ENCODE peak calls at places on chromosomes 3 and 15, in six cellular contexts. D is transverse colon, T is H1, W is sigmoid colon, K is A549, Y is ovary. H is an unnamed sample.

GRCh38 chr15:85329561-85330421 is 50.6 kb upstream of the AKAP13 start:
- DNase-seq in D (peak), T (no peak), W (no peak), K (peak), Y (no peak), H (peak)

GRCh38 chr15:58165661-58166060 is 27.5 kb downstream of the AQP9 start:
- DNase-seq in D (no peak), T (no peak), W (no peak), K (no peak), Y (peak), H (peak)

GRCh38 chr3:113825090-113825489 is 13.5 kb upstream of the GRAMD1C start:
- DNase-seq in D (no peak), T (no peak), W (no peak), K (peak), Y (no peak), H (no peak)

GRCh38 chr3:15926866-15927265 is 129.1 kb upstream of the ANKRD28 start:
- DNase-seq in D (no peak), T (no peak), W (no peak), K (no peak), Y (no peak), H (no peak)

GRCh38 chr15:52132066-52132465 is 19.5 kb upstream of the BCL2L10 start:
- DNase-seq in D (no peak), T (no peak), W (no peak), K (no peak), Y (no peak), H (no peak)

GRCh38 chr3:38620236-38620635 is 29.3 kb downstream of the SCN5A start:
- DNase-seq in D (no peak), T (no peak), W (no peak), K (no peak), Y (no peak), H (no peak)

GRCh38 chr3:147904421-147904820 is 495.3 kb downstream of the ZIC1 start:
- DNase-seq in D (no peak), T (no peak), W (no peak), K (no peak), Y (no peak), H (no peak)

GRCh38 chr3:140636452-140637138 is 41.3 kb upstream of the TRIM42 start:
- DNase-seq in D (no peak), T (no peak), W (no peak), K (no peak), Y (no peak), H (no peak)

GRCh38 chr3:142724682-142725351 is 983 bp downstream of the TRPC1 start:
- DNase-seq in D (peak), T (peak), W (peak), K (peak), Y (peak), H (peak)

GRCh38 chr3:46989146-46989810 is 9.8 kb downstream of the NBEAL2 start:
- DNase-seq in D (no peak), T (no peak), W (no peak), K (no peak), Y (no peak), H (no peak)

GRCh38 chr15:22903427-22903826 is 65.0 kb downstream of the NIPA2 start:
- DNase-seq in D (no peak), T (no peak), W (no peak), K (no peak), Y (no peak), H (no peak)

GRCh38 chr3:8755564-8756237 is 13.7 kb downstream of the OXTR start:
- DNase-seq in D (no peak), T (no peak), W (no peak), K (peak), Y (no peak), H (no peak)

GRCh38 chr3:10002951-10003350 is 16.3 kb upstream of the EMC3 start:
- DNase-seq in D (no peak), T (no peak), W (peak), K (no peak), Y (no peak), H (no peak)

GRCh38 chr15:96392380-96393208 is 62.1 kb downstream of the NR2F2 start:
- DNase-seq in D (no peak), T (peak), W (no peak), K (no peak), Y (no peak), H (no peak)

GRCh38 chr3:150035400-150035799 is 64.7 kb upstream of the PFN2 start:
- DNase-seq in D (no peak), T (no peak), W (no peak), K (no peak), Y (no peak), H (no peak)

GRCh38 chr15:69586721-69587120 is 134.1 kb downstream of the RPLP1 start:
- DNase-seq in D (no peak), T (no peak), W (no peak), K (no peak), Y (no peak), H (no peak)

GRCh38 chr3:113685956-113686721 is 10.3 kb downstream of the USF3 start:
- DNase-seq in D (no peak), T (no peak), W (no peak), K (no peak), Y (no peak), H (no peak)

GRCh38 chr15:57485869-57486268 is 105.8 kb upstream of the MYZAP start:
- DNase-seq in D (no peak), T (no peak), W (no peak), K (peak), Y (no peak), H (no peak)

GRCh38 chr15:60966316-60966715 is 262.8 kb downstream of the RORA start:
- DNase-seq in D (no peak), T (no peak), W (no peak), K (no peak), Y (no peak), H (no peak)

GRCh38 chr3:129657261-129658046 is 51.0 kb upstream of the PLXND1 start:
- DNase-seq in D (no peak), T (no peak), W (no peak), K (no peak), Y (no peak), H (no peak)

GRCh38 chr15:69074011-69074842 is 59.7 kb downstream of the NOX5 start:
- DNase-seq in D (peak), T (peak), W (peak), K (peak), Y (no peak), H (no peak)

GRCh38 chr3:112109313-112109712 is 23.1 kb downstream of the C3orf52 start:
- DNase-seq in D (no peak), T (no peak), W (no peak), K (no peak), Y (no peak), H (no peak)

GRCh38 chr15:34279341-34279740 is 54.5 kb downstream of the EMC4 start:
- DNase-seq in D (no peak), T (no peak), W (no peak), K (no peak), Y (no peak), H (no peak)

GRCh38 chr15:87648278-87648677 is 608.3 kb downstream of the NTRK3 start:
- DNase-seq in D (no peak), T (no peak), W (no peak), K (no peak), Y (no peak), H (no peak)

GRCh38 chr15:100277087-100277855 is 64.5 kb downstream of the ADAMTS17 start:
- DNase-seq in D (no peak), T (no peak), W (no peak), K (no peak), Y (no peak), H (no peak)

GRCh38 chr15:74869726-74870407 is 3.3 kb downstream of the SCAMP2 start:
- DNase-seq in D (peak), T (no peak), W (peak), K (no peak), Y (no peak), H (no peak)

GRCh38 chr3:22959593-22959992 is 243.5 kb upstream of the UBE2E2 start:
- DNase-seq in D (no peak), T (no peak), W (no peak), K (no peak), Y (no peak), H (no peak)

GRCh38 chr3:159340877-159341500 is 539.1 kb downstream of the MFSD1 start:
- DNase-seq in D (no peak), T (no peak), W (no peak), K (no peak), Y (no peak), H (no peak)

DNA sequence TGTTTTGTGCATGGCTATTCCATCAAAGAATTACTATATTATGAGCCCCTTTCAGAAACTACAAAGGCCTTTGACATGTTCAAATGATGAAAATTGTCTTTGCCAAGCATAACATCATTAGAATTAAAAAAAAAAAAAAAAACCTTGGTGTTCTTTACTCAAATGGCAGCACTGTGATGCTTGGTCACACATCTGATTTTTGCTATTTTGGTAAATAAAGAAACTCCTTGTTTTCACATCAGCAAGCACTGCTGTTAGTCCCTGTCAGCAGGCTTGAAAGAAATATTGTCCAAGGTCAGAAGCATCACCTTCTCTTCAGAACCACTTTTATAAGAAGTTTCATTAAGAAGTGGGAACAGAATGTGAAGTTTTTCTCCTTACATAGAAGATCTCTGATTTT is 537.3 kb downstream of the MFSD1 start:
- DNase-seq in D (no peak), T (no peak), W (no peak), K (no peak), Y (no peak), H (no peak)
- TF ChIP-seq EP300 in D (no peak), T (no peak), W (no peak), K (no peak), Y (no peak), H (no peak)

DNA sequence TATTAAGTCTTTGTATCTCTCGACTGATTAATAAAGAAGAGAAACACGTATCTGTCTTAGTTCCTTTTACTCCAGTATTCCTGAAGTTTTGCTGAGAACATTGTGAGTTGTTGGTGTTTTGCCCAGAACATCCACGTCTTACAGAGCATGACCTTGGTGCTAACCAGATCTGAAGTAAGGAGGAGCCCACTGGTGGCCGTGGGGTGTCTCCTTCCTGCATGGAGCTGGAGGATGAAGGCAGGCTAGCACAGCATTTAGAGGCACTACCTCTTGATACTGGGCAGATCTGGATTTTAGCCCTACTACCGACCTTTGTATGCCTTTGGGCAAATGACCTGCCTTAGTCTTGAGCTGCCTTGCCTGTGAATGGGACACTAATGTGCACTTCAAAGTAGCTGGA is 28.9 kb upstream of the ESYT3 start:
- DNase-seq in D (no peak), T (no peak), W (no peak), K (no peak), Y (no peak), H (no peak)
- TF ChIP-seq CTCF in D (no peak), T (no peak), W (no peak), K (no peak), Y (peak), H (no peak)

GRCh38 chr15:66842710-66843441 is 140.8 kb downstream of the SMAD6 start:
- DNase-seq in D (peak), T (no peak), W (peak), K (peak), Y (peak), H (peak)
- TF ChIP-seq EP300 in D (no peak), T (no peak), W (no peak), K (peak), Y (no peak), H (peak)

GRCh38 chr3:62876064-62876463 is 848 bp upstream of the CADPS start:
- DNase-seq in D (peak), T (peak), W (no peak), K (no peak), Y (peak), H (no peak)

GRCh38 chr3:62874398-62875102 is 666 bp downstream of the CADPS start:
- DNase-seq in D (no peak), T (peak), W (no peak), K (no peak), Y (no peak), H (no peak)

GRCh38 chr3:62875103-62876002 is at the start of gene CADPS:
- DNase-seq in D (peak), T (peak), W (no peak), K (no peak), Y (peak), H (no peak)

GRCh38 chr3:62872318-62872717 is 2.9 kb downstream of the CADPS start:
- DNase-seq in D (no peak), T (no peak), W (no peak), K (no peak), Y (no peak), H (no peak)

DNA sequence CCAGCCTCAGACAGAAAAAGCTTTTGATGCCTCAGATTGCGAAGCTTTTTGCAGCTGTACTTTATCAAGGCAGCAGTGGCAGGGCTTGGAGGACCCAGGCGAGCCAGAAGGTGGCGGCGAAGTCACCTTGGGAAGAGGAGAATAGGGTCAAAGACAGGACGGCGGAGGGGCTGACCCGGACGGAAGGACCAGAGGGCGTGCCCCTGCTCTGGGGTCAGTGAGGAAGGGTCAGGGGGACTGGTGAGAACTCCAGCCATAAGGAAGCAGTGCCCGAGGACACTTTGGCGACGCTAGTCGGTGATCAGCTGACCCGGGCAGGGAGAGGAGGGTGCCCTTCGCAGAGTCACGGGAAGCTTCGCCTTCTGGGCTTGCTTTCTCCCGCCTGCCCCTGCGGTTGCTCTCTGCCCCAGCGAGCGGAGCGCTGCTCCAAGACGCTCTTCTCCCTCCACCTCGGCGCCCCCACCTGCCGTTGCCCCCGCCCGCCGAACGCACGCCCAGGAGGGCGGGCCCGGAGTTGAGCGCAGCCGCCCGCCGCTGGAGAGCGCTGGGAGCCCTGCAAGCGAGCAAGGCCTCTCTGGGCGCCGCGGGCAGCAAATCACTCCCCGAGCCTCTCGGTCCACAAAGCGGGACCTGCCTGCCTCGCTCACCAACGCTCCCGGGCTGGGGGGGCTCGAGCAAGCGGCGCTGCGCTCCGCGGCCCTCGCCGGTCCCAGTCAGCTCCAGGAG is 1.4 kb downstream of the CADPS start:
- DNase-seq in D (peak), T (peak), W (no peak), K (peak), Y (peak), H (no peak)
- TF ChIP-seq CTCF in D (peak), T (peak), W (no peak), K (peak), Y (no peak), H (no peak)

GRCh38 chr3:72177075-72178050 is 392.4 kb upstream of the PROK2 start:
- DNase-seq in D (peak), T (no peak), W (peak), K (no peak), Y (peak), H (no peak)
- TF ChIP-seq EP300 in D (no peak), T (no peak), W (no peak), K (no peak), Y (no peak), H (no peak)

GRCh38 chr3:69791919-69792399 is 52.7 kb downstream of the MITF start:
- DNase-seq in D (no peak), T (no peak), W (no peak), K (no peak), Y (no peak), H (no peak)
- TF ChIP-seq CTCF in D (peak), T (no peak), W (peak), K (peak), Y (peak), H (peak)

H was measured in tibial nerve.